ENCODE peak calls at places on chromosome X, in nine cellular contexts. N is HCT116; Q is EL; Z is NCI-H1930; G is fibroblast of lung; P is stimulated activated CD8-positive, alpha-beta memory T cell treated with anti-CD3 and anti-CD28 coated beads, Interleukin-7, amount 100 ng/mL, for 24 hours; B is amygdala; H is activated T-cell treated with anti-CD3 and anti-CD28 coated beads, Interleukin-2, amount 50 U/mL, for 72 hours; E is neural crest cell. M is an unnamed sample.

GRCh38 chrX:11137543-11138139 is 26.5 kb downstream of the HCCS start:
- DNase-seq in E (no peak), N (peak; percentile 13), P (no peak), G (peak; percentile 13), Q (peak; percentile 24), Z (no peak), H (no peak), B (no peak), M (peak; percentile 6)

GRCh38 chrX:31600823-31601222 is 529.0 kb upstream of the FTHL17 start:
- DNase-seq in N (no peak), B (no peak), Z (no peak), H (no peak), Q (no peak), P (no peak), E (no peak), G (no peak), M (no peak)

GRCh38 chrX:97787311-97787710 is 903.6 kb downstream of the RPA4 start:
- DNase-seq in H (no peak), E (no peak), B (no peak), N (no peak), G (no peak), Z (no peak), P (no peak), Q (no peak), M (no peak)

GRCh38 chrX:118418811-118419251 is 72.9 kb downstream of the WDR44 start:
- DNase-seq in E (no peak), G (no peak), P (no peak), Q (no peak), N (no peak), Z (no peak), B (no peak), H (no peak), M (no peak)

GRCh38 chrX:65407157-65407626 is 127.4 kb downstream of the LAS1L start:
- DNase-seq in Q (no peak), N (no peak), G (no peak), Z (no peak), P (no peak), H (peak; percentile 13), B (no peak), E (no peak), M (no peak)

GRCh38 chrX:107014927-107015326 is 14.9 kb upstream of the MORC4 start:
- DNase-seq in G (no peak), P (no peak), H (no peak), E (no peak), N (no peak), Z (no peak), B (no peak), Q (no peak), M (no peak)

GRCh38 chrX:152843852-152844251 is 13.0 kb downstream of the NSDHL start:
- DNase-seq in Q (no peak), P (no peak), H (no peak), B (no peak), N (no peak), G (no peak), Z (no peak), E (no peak), M (no peak)

GRCh38 chrX:72621619-72622485 is 49.2 kb upstream of the HDAC8 start:
- DNase-seq in Q (peak; percentile 47), P (no peak), H (peak; percentile 30), N (peak; percentile 16), G (peak; percentile 64), B (no peak), Z (no peak), E (no peak), M (no peak)

GRCh38 chrX:40117715-40118285 is 20.0 kb upstream of the BCOR start:
- DNase-seq in P (no peak), N (no peak), Q (no peak), Z (no peak), E (no peak), B (no peak), H (no peak), G (no peak), M (no peak)

GRCh38 chrX:72121381-72121780 is 10.3 kb downstream of the RTL5 start:
- DNase-seq in E (no peak), H (peak; percentile 54), Z (no peak), G (peak; percentile 86), Q (peak; percentile 50), P (no peak), N (no peak), B (no peak), M (no peak)

GRCh38 chrX:78124304-78124703 is 15.1 kb downstream of the TAF9B start:
- DNase-seq in B (no peak), N (no peak), H (no peak), P (no peak), Q (no peak), E (no peak), G (no peak), Z (no peak), M (no peak)

GRCh38 chrX:107673933-107674479 is 45.7 kb downstream of the PRPS1 start:
- DNase-seq in G (no peak), H (peak; percentile 85), Z (no peak), E (no peak), B (no peak), P (peak; percentile 65), Q (no peak), N (no peak), M (no peak)

GRCh38 chrX:134480061-134480460 is 20.1 kb downstream of the HPRT1 start:
- DNase-seq in N (no peak), B (no peak), H (no peak), Q (peak; percentile 21), G (peak; percentile 15), Z (no peak), E (no peak), P (no peak), M (no peak)

GRCh38 chrX:31423575-31424284 is 351.9 kb upstream of the FTHL17 start:
- DNase-seq in G (peak; percentile 36), H (peak; percentile 21), B (no peak), E (no peak), Q (peak; percentile 60), N (no peak), Z (no peak), P (no peak), M (peak; percentile 6)

GRCh38 chrX:13357925-13358324 is 38.1 kb upstream of the ATXN3L start:
- DNase-seq in N (no peak), Q (no peak), H (no peak), Z (no peak), G (peak; percentile 38), P (no peak), E (no peak), B (no peak), M (no peak)

GRCh38 chrX:48911407-48912182 is at the start of gene SLC35A2:
- DNase-seq in Z (peak; percentile 68), G (peak; percentile 77), Q (peak; percentile 71), N (peak; percentile 77), E (peak; percentile 48), B (peak; percentile 79), P (peak; percentile 81), H (peak; percentile 91), M (peak; percentile 87)

GRCh38 chrX:145716226-145716625 is 101.4 kb upstream of the SLITRK2 start:
- DNase-seq in G (no peak), Z (no peak), H (no peak), N (no peak), E (no peak), B (no peak), P (no peak), Q (no peak), M (no peak)

GRCh38 chrX:97756879-97757278 is 873.2 kb downstream of the RPA4 start:
- DNase-seq in H (no peak), E (no peak), N (no peak), B (no peak), Z (no peak), Q (no peak), G (no peak), P (no peak), M (no peak)